ENCODE peak calls at places on chromosomes 16 and 17, in four cellular contexts. Y is DMS153, A is neuronal stem cell, J is M059J. W is an unnamed sample.

GRCh38 chr17:77690271-77691161 is 268.0 kb upstream of the TNRC6C start:
- DNase-seq in J (no peak), Y (no peak), A (no peak), W (no peak)

GRCh38 chr17:7988750-7989178 is 13.7 kb upstream of the GUCY2D start:
- DNase-seq in J (peak; percentile 82), Y (peak; percentile 12), A (peak; percentile 74), W (no peak)

GRCh38 chr17:17229416-17230098 is 7.4 kb downstream of the FLCN start:
- DNase-seq in Y (no peak), J (no peak), A (no peak), W (no peak)

GRCh38 chr16:7303677-7304200 is 28.9 kb upstream of the RBFOX1 start:
- DNase-seq in A (no peak), Y (no peak), J (no peak), W (no peak)

GRCh38 chr17:45270828-45271418 is 9.0 kb upstream of the SPATA32 start:
- DNase-seq in Y (no peak), A (peak; percentile 20), J (no peak), W (peak; percentile 52)

GRCh38 chr17:21379080-21379711 is 3.0 kb downstream of the KCNJ12 start:
- DNase-seq in A (no peak), Y (no peak), J (no peak), W (no peak)

GRCh38 chr16:78744099-78744498 is 644.6 kb downstream of the WWOX start:
- DNase-seq in J (no peak), A (no peak), Y (no peak), W (no peak)

GRCh38 chr16:19017179-19017578 is 33.4 kb downstream of the TMC7 start:
- DNase-seq in A (no peak), Y (no peak), J (no peak), W (no peak)

GRCh38 chr16:17358846-17359245 is 111.9 kb downstream of the XYLT1 start:
- DNase-seq in J (peak; percentile 75), A (no peak), Y (no peak), W (no peak)

GRCh38 chr17:73973881-73974409 is 229.5 kb upstream of the RPL38 start:
- DNase-seq in A (no peak), J (no peak), Y (no peak), W (no peak)

GRCh38 chr17:32555611-32556310 is 69.0 kb downstream of the CDK5R1 start:
- DNase-seq in A (no peak), Y (no peak), J (no peak), W (no peak)

GRCh38 chr17:57567278-57567677 is 177.8 kb downstream of the CCDC182 start:
- DNase-seq in Y (peak; percentile 60), A (no peak), J (no peak), W (no peak)

GRCh38 chr16:12086861-12087260 is 110.3 kb downstream of the SNX29 start:
- DNase-seq in J (peak; percentile 10), A (no peak), Y (no peak), W (no peak)